ENCODE peak calls at places on chromosomes 2 and 18, in ten cellular contexts. G is adipocyte, F is stomach, N is pancreas, B is A549, U is ovary, C is GM23248, J is mucosa of descending colon, R is mesenchymal stem cell, Z is breast epithelium. T is an unnamed sample.

GRCh38 chr2:82539222-82539621 is 1919.9 kb downstream of the SUCLG1 start:
- DNase-seq in B (no peak), U (no peak), R (no peak), G (no peak), C (no peak), J (no peak), Z (no peak), F (no peak), N (no peak), T (no peak)

GRCh38 chr2:68932392-68932791 is 20.3 kb downstream of the GKN2 start:
- DNase-seq in F (no peak), G (no peak), U (no peak), B (no peak), J (no peak), C (no peak), N (no peak), Z (no peak), R (no peak), T (no peak)

GRCh38 chr18:1663879-1664705 is 759.4 kb downstream of the ADCYAP1 start:
- DNase-seq in R (no peak), U (peak; percentile 16), C (peak; percentile 23), J (peak; percentile 43), G (peak; percentile 17), F (peak; percentile 34), B (peak; percentile 0), Z (no peak), N (peak; percentile 67), T (no peak)

GRCh38 chr2:226999676-227000075 is 163.8 kb downstream of the RHBDD1 start:
- DNase-seq in F (no peak), U (no peak), G (peak; percentile 38), R (no peak), J (no peak), C (no peak), B (no peak), N (no peak), Z (no peak), T (no peak)

GRCh38 chr2:105102963-105103421 is 65.1 kb downstream of the MRPS9 start:
- DNase-seq in C (peak; percentile 55), J (no peak), G (peak; percentile 42), Z (no peak), F (no peak), B (no peak), R (peak; percentile 5), N (no peak), U (no peak), T (no peak)

GRCh38 chr2:155904720-155905119 is 427.8 kb downstream of the NR4A2 start:
- DNase-seq in G (no peak), J (no peak), U (no peak), N (no peak), R (no peak), Z (no peak), C (no peak), F (no peak), B (no peak), T (no peak)

GRCh38 chr2:144133881-144134280 is 386.0 kb downstream of the ZEB2 start:
- DNase-seq in Z (no peak), N (no peak), J (no peak), G (no peak), B (no peak), R (no peak), U (no peak), C (no peak), F (no peak), T (no peak)

GRCh38 chr18:26286008-26286407 is 59.8 kb downstream of the TAF4B start:
- DNase-seq in N (no peak), U (no peak), F (no peak), C (no peak), J (no peak), R (no peak), G (no peak), B (no peak), Z (no peak), T (no peak)

GRCh38 chr18:48908916-48909315 is 41.8 kb downstream of the SMAD7 start:
- DNase-seq in R (no peak), N (no peak), F (no peak), J (no peak), Z (no peak), U (no peak), C (no peak), B (no peak), G (no peak), T (no peak)

GRCh38 chr2:9008951-9009664 is 5.6 kb upstream of the MBOAT2 start:
- DNase-seq in Z (no peak), U (no peak), F (no peak), C (peak; percentile 53), R (no peak), J (no peak), N (no peak), B (no peak), G (no peak), T (no peak)

GRCh38 chr2:67952066-67952465 is 110.7 kb downstream of the C1D start:
- DNase-seq in N (no peak), C (no peak), U (no peak), J (no peak), F (no peak), B (no peak), R (no peak), G (no peak), Z (no peak), T (no peak)

GRCh38 chr2:222034058-222034457 is 264.7 kb downstream of the PAX3 start:
- DNase-seq in C (no peak), J (no peak), G (no peak), N (no peak), R (no peak), B (no peak), Z (no peak), F (peak; percentile 28), U (no peak), T (no peak)

GRCh38 chr2:112012556-112012955 is 42.5 kb upstream of the TMEM87B start:
- DNase-seq in F (no peak), B (no peak), Z (no peak), C (no peak), N (no peak), R (no peak), U (no peak), G (no peak), J (no peak), T (no peak)

GRCh38 chr2:6337123-6337830 is 528.4 kb downstream of the CMPK2 start:
- DNase-seq in B (no peak), R (no peak), U (no peak), C (no peak), G (no peak), F (no peak), Z (no peak), J (no peak), N (no peak), T (no peak)

GRCh38 chr2:18566145-18566544 is 5.7 kb upstream of the RDH14 start:
- DNase-seq in G (peak; percentile 35), J (no peak), U (no peak), Z (no peak), N (no peak), R (peak; percentile 90), C (no peak), F (no peak), B (no peak), T (no peak)

GRCh38 chr2:152790883-152791282 is 72.5 kb downstream of the ARL6IP6 start:
- DNase-seq in F (no peak), G (no peak), N (no peak), J (no peak), R (no peak), Z (no peak), U (no peak), B (no peak), C (no peak), T (no peak)

GRCh38 chr2:235639387-235639786 is 145.5 kb downstream of the AGAP1 start:
- DNase-seq in R (peak; percentile 98), N (no peak), J (no peak), C (peak; percentile 97), B (no peak), U (peak; percentile 83), Z (no peak), F (no peak), G (peak; percentile 93), T (no peak)

DNA sequence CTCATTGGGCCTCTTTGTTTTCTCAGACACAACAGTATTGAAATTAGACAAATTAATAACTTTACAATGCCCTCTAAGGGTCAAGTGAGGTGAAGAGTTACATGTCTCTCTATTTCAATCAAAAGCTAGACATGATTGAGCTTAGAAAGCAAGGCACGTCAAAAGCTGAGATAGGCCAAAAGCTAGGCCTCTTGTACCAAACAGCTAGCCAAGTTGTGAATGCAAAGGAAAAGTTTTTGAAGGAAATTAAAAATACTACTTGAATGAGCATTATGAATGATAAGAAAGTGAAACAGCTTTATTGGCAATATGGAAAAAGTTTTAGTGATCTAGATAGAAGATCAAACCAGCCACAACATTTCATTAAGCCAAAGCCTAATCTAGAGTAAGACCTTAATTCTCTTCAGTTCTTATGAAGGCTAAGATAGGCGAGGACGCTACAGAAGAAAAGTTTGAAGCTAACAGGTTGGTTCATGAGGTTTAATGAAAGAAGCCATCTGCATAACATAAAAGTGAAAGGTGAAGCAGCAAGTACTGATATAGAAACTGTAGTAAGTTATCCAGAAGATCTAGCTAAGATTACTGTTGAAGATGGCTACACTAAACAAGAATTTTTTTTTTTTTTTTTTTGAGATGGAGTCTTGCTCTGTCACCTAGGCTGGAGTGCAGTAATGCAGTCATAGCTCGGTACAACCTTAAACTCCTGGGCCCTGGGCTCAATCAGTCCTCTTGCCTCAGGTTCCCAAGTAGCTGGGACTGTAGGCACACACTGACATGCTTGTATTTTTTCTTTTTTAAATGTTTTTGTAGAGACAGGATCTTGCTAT is 65.5 kb downstream of the FAM117B start:
- DNase-seq in Z (no peak), F (no peak), U (no peak), J (no peak), R (no peak), C (no peak), N (no peak), G (no peak), B (no peak), T (no peak)
- H3K9me3 ChIP-seq in Z (no peaks in the 10 kb centered on the region), F (no peaks in the 10 kb centered on the region), U (no peaks in the 10 kb centered on the region), J (no peaks in the 10 kb centered on the region), R (no peaks in the 10 kb centered on the region), C (no peaks in the 10 kb centered on the region), N (no peaks in the 10 kb centered on the region), G (no peaks in the 10 kb centered on the region), B (no peaks in the 10 kb centered on the region), T (no peaks in the 10 kb centered on the region)

GRCh38 chr18:78698914-78699313 is 280.7 kb upstream of the SALL3 start:
- DNase-seq in J (no peak), R (no peak), Z (no peak), F (no peak), G (no peak), B (no peak), C (no peak), U (no peak), N (no peak), T (no peak)
- H3K9me3 ChIP-seq in J (no peaks in the 10 kb centered on the region), R (no peaks in the 10 kb centered on the region), Z (no peaks in the 10 kb centered on the region), F (no peaks in the 10 kb centered on the region), G (no peaks in the 10 kb centered on the region), B (no peaks in the 10 kb centered on the region), C (no peaks in the 10 kb centered on the region), U (no peaks in the 10 kb centered on the region), N (no peaks in the 10 kb centered on the region), T (no peaks in the 10 kb centered on the region)

GRCh38 chr18:13700153-13700552 is 26.2 kb downstream of the FAM210A start:
- DNase-seq in G (no peak), R (no peak), N (no peak), U (no peak), B (no peak), J (no peak), Z (no peak), F (no peak), C (no peak), T (no peak)
- H3K9me3 ChIP-seq in G (peaks cover 17% of the 10 kb centered on the region), R (peaks cover 15% of the 10 kb centered on the region), N (no peaks in the 10 kb centered on the region), U (no peaks in the 10 kb centered on the region), B (peaks cover 11% of the 10 kb centered on the region), J (peaks cover 38% of the 10 kb centered on the region), Z (peaks cover 18% of the 10 kb centered on the region), F (peaks cover 11% of the 10 kb centered on the region), C (no peaks in the 10 kb centered on the region), T (no peaks in the 10 kb centered on the region)

GRCh38 chr2:33859191-33859590 is 260.1 kb upstream of the FAM98A start:
- DNase-seq in C (no peak), B (no peak), F (no peak), Z (no peak), G (no peak), R (no peak), U (no peak), J (no peak), N (no peak), T (no peak)

GRCh38 chr2:33859791-33860461 is 260.8 kb upstream of the FAM98A start:
- DNase-seq in F (no peak), G (peak; percentile 58), Z (no peak), N (no peak), C (no peak), R (no peak), J (no peak), U (peak; percentile 33), B (no peak), T (no peak)
- H3K9me3 ChIP-seq in F (no peaks in the 10 kb centered on the region), G (peaks cover 11% of the 10 kb centered on the region), Z (no peaks in the 10 kb centered on the region), N (no peaks in the 10 kb centered on the region), C (no peaks in the 10 kb centered on the region), R (peaks cover 6% of the 10 kb centered on the region), J (peaks cover 20% of the 10 kb centered on the region), U (no peaks in the 10 kb centered on the region), B (peaks cover 9% of the 10 kb centered on the region), T (no peaks in the 10 kb centered on the region)

T was measured in T-helper 17 cell.